ENCODE peak calls at places on chromosome 16, in seven cellular contexts. Z is upper lobe of right lung; J is lower leg skin; L is effector memory CD4-positive, alpha-beta T cell; C is endodermal cell; I is heart right ventricle; W is testis. U is an unnamed sample.

GRCh38 chr16:13109171-13109570 is 207.8 kb downstream of the SHISA9 start:
- DNase-seq in C (no peak), W (no peak), I (no peak), Z (no peak), L (no peak), J (no peak), U (no peak)

GRCh38 chr16:89193021-89193575 is 7.2 kb downstream of the SLC22A31 start:
- DNase-seq in J (no peak), C (peak; percentile 91), W (no peak), I (peak; percentile 72), L (no peak), Z (peak; percentile 93), U (peak; percentile 93)

GRCh38 chr16:56606688-56607618 is 1.4 kb upstream of the MT2A start:
- DNase-seq in Z (peak; percentile 82), I (peak; percentile 61), J (peak; percentile 91), W (peak; percentile 83), C (peak; percentile 64), L (no peak), U (peak; percentile 99)

GRCh38 chr16:54505479-54506247 is 219.1 kb upstream of the IRX3 start:
- DNase-seq in I (no peak), Z (no peak), J (no peak), C (no peak), W (no peak), L (no peak), U (no peak)

GRCh38 chr16:31194898-31195297 is 7.7 kb downstream of the PYCARD start:
- DNase-seq in W (no peak), C (no peak), Z (no peak), J (no peak), L (no peak), I (no peak), U (no peak)

GRCh38 chr16:58732545-58733247 is 1.4 kb downstream of the GOT2 start:
- DNase-seq in C (no peak), J (no peak), L (no peak), Z (no peak), I (no peak), W (no peak), U (no peak)

GRCh38 chr16:22098538-22099255 is 6.4 kb downstream of the VWA3A start:
- DNase-seq in Z (no peak), C (peak; percentile 61), J (no peak), I (no peak), W (no peak), L (no peak), U (peak; percentile 49)

GRCh38 chr16:57266531-57267268 is 17.8 kb downstream of the PLLP start:
- DNase-seq in C (no peak), L (peak; percentile 8), W (peak; percentile 54), Z (no peak), I (no peak), J (no peak), U (no peak)

GRCh38 chr16:88727871-88728270 is 21.6 kb downstream of the CTU2 start:
- DNase-seq in W (no peak), J (no peak), Z (no peak), I (no peak), L (no peak), C (no peak), U (no peak)

GRCh38 chr16:608019-608418 is 18.2 kb downstream of the RAB40C start:
- DNase-seq in J (no peak), Z (no peak), W (no peak), I (no peak), C (peak; percentile 84), L (no peak), U (no peak)

GRCh38 chr16:27920391-27920891 is 143.1 kb downstream of the GSG1L start:
- DNase-seq in W (peak; percentile 18), L (no peak), J (peak; percentile 18), Z (no peak), C (peak; percentile 91), I (no peak), U (no peak)

GRCh38 chr16:30474062-30474452 is 1.5 kb downstream of the ITGAL start:
- DNase-seq in C (no peak), J (no peak), L (no peak), W (no peak), I (peak; percentile 14), Z (no peak), U (no peak)

GRCh38 chr16:982152-983043 is 828 bp downstream of the SOX8 start:
- DNase-seq in Z (no peak), I (peak; percentile 10), C (peak; percentile 75), J (no peak), L (no peak), W (no peak), U (no peak)

GRCh38 chr16:17083628-17084027 is 387.1 kb downstream of the XYLT1 start:
- DNase-seq in J (no peak), I (no peak), Z (no peak), L (no peak), C (peak; percentile 60), W (no peak), U (no peak)

GRCh38 chr16:88290850-88291830 is 91.6 kb upstream of the ZNF469 start:
- DNase-seq in Z (no peak), C (no peak), I (no peak), W (no peak), L (no peak), J (no peak), U (no peak)

GRCh38 chr16:71610936-71611871 is 14.8 kb upstream of the MARVELD3 start:
- DNase-seq in Z (peak; percentile 90), I (peak; percentile 70), L (peak; percentile 44), C (peak; percentile 97), W (peak; percentile 81), J (no peak), U (peak; percentile 20)
- H3K4me3 ChIP-seq in Z (no peak overlapping the region), I (no peak overlapping the region), L (no peak overlapping the region), C (no peak overlapping the region), W (no peak overlapping the region), J (no peak overlapping the region), U (no peak overlapping the region)

DNA sequence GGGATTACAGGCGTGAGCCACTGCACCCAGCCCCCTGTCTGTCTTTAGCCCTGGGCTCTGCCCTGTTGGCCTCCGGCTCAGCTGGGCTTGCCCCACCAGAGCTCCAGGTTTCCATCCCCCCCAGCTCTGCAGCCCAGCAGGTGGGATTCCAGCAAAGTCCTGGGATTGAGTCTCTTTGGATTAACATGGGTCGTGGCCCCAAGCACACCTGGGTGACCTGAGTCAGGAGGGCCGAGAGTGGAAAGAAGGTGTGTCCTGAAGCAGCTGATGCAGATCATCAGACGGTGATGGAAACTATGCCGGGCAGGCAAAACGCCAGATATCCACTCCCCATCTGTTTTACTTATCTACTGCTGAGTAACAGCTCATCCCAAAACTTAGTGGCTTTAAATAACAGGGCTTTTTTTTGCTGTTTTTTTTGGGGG is 72.5 kb downstream of the KNOP1 start:
- DNase-seq in I (peak; percentile 71), J (no peak), Z (no peak), L (no peak), C (no peak), W (peak; percentile 77), U (peak; percentile 6)
- H3K4me3 ChIP-seq in I (peak overlapping the region; percentile 36), J (no peak overlapping the region), Z (no peak overlapping the region), L (no peak overlapping the region), C (no peak overlapping the region), W (peak overlapping the region; percentile 11), U (no peak overlapping the region)

DNA sequence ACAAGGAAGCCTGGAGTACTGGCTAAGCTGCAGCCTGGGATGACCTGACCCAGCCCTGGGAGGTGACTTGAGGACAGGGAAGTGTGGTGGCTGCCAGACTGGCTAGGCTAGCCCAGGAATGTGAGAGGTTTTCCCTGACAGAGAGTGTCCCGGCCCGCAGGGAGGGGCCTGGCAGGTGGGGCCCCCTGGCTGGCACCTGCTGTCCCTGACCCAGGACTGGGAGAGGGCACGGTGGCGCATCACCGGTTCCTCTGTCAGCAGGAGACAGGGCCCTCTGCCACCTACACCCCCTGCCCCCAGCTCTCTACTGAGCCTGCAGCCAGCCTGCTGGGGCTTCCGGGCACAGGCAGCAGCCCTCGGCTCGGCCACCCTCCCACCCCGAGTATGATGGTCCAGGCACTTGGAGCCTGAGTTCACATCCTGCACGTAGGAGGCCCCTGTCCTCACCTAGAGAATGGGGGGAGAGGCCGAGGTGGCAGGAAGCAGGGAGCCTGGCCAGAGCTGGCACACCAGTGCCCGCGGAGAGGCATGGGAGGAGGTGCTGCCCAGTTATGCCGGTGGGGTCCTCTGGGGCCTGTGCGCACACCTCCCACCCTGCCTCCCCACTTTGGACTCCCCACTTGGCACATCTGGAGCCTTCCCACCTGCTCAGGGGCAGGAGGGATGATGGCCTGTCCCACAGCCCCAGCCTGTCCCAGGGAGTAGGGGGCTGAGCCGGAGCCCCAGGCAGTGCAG is 529 bp downstream of the PRSS27 start:
- DNase-seq in I (no peak), C (no peak), L (no peak), Z (peak; percentile 77), W (no peak), J (no peak), U (no peak)
- H3K4me3 ChIP-seq in I (no peak overlapping the region), C (no peak overlapping the region), L (no peak overlapping the region), Z (no peak overlapping the region), W (no peak overlapping the region), J (no peak overlapping the region), U (no peak overlapping the region)

GRCh38 chr16:49377196-49377755 is 3.7 kb downstream of the C16orf78 start:
- DNase-seq in Z (no peak), J (no peak), C (peak; percentile 40), L (no peak), W (no peak), I (no peak), U (no peak)
- H3K4me3 ChIP-seq in Z (no peak overlapping the region), J (no peak overlapping the region), C (no peak overlapping the region), L (no peak overlapping the region), W (no peak overlapping the region), I (no peak overlapping the region), U (no peak overlapping the region)

DNA sequence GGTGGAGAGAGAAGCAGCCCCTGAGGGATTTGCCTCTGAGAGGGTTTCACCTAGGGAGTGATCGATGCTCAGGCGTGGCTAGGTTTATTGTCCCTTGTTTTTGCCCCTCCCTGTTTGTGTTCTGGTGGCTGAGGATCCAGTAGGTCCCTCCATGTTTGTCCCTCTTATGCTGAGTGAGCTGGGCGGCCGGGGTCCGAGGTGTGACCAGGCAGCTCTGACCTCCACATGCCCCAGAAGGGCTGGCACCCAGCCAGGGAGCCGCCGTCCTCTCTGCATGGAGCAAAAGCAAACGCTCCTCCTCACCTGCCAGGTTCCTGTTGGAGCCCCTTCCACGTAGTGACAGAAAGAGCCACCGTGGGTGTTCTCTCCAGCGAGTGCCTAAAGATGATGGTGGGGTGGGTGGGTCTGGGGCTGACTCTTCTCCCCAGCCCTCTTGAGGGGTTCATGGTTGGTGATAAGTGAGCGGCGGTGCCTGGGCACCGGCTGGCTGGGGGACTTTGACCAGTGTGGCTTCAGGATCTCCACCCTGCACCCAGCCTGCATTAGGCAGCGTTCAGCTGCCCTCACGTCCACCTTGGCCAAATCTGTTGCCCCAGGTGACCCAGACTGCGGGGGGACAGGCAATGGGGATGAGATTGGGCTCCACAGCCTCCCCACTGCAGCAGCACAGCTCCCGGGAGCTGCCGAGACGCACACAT is 14.1 kb upstream of the NUDT16L1 start:
- DNase-seq in L (no peak), J (no peak), Z (no peak), C (peak; percentile 29), I (peak; percentile 59), W (no peak), U (no peak)
- H3K4me3 ChIP-seq in L (no peak overlapping the region), J (no peak overlapping the region), Z (peak overlapping the region; percentile 48), C (no peak overlapping the region), I (peak overlapping the region; percentile 41), W (no peak overlapping the region), U (no peak overlapping the region)

U was measured in AG10803.